ENCODE peak calls at places on chromosome 20, in nine cellular contexts. V, F, J, T, A, Q, P, W and M are unnamed samples.

GRCh38 chr20:10715035-10715434 is 41.2 kb upstream of the JAG1 start:
- DNase-seq in Q (peak), J (peak), F (peak), T (no peak), W (no peak), V (no peak), P (peak), A (peak), M (no peak)

GRCh38 chr20:62824476-62825287 is 7.8 kb downstream of the COL9A3 start:
- DNase-seq in T (no peak), J (no peak), A (no peak), Q (peak), W (no peak), V (no peak), F (peak), P (peak), M (peak)

GRCh38 chr20:24359306-24359705 is 110.1 kb upstream of the SYNDIG1 start:
- DNase-seq in W (no peak), J (no peak), T (no peak), Q (no peak), V (no peak), F (no peak), P (no peak), A (no peak), M (no peak)

GRCh38 chr20:12928755-12929401 is 79.9 kb upstream of the SPTLC3 start:
- DNase-seq in V (no peak), W (no peak), Q (peak), F (peak), J (peak), A (peak), T (no peak), P (peak), M (no peak)

GRCh38 chr20:14568225-14568624 is 230.8 kb upstream of the FLRT3 start:
- DNase-seq in P (peak), T (no peak), V (no peak), W (no peak), J (no peak), Q (no peak), F (peak), A (no peak), M (no peak)

GRCh38 chr20:60057123-60057865 is 99.1 kb downstream of the CDH26 start:
- DNase-seq in F (peak), Q (peak), W (no peak), J (peak), P (peak), T (no peak), A (peak), V (peak), M (peak)

GRCh38 chr20:36030143-36030542 is 61.8 kb downstream of the CNBD2 start:
- DNase-seq in P (peak), T (no peak), W (no peak), F (no peak), J (no peak), A (peak), Q (no peak), V (peak), M (no peak)

GRCh38 chr20:56630086-56630493 is 984 bp downstream of the TFAP2C start:
- DNase-seq in J (peak), F (peak), Q (peak), W (peak), A (peak), V (no peak), P (peak), T (peak), M (peak)

GRCh38 chr20:62804632-62805364 is at the start of gene OGFR:
- DNase-seq in F (peak), T (no peak), J (no peak), W (peak), P (peak), A (no peak), V (peak), Q (peak), M (no peak)

GRCh38 chr20:3189561-3190131 is 14.8 kb downstream of the DDRGK1 start:
- DNase-seq in W (no peak), F (no peak), A (no peak), V (no peak), Q (no peak), J (no peak), P (no peak), T (no peak), M (no peak)

GRCh38 chr20:8218861-8219260 is 86.8 kb downstream of the PLCB1 start:
- DNase-seq in P (no peak), J (no peak), W (no peak), T (no peak), V (no peak), Q (peak), A (peak), F (peak), M (no peak)

GRCh38 chr20:49278036-49278816 is at the start of gene ZNFX1:
- DNase-seq in P (peak), Q (peak), W (peak), F (peak), V (peak), T (peak), A (peak), J (peak), M (peak)

GRCh38 chr20:8722277-8722928 is 346.5 kb upstream of the PLCB4 start:
- DNase-seq in T (no peak), J (peak), F (peak), Q (peak), P (peak), A (peak), V (no peak), W (no peak), M (no peak)

GRCh38 chr20:61299613-61300012 is 47.6 kb downstream of the CDH4 start:
- DNase-seq in T (no peak), Q (no peak), P (no peak), J (no peak), V (no peak), F (no peak), A (peak), W (no peak), M (no peak)

GRCh38 chr20:63121246-63121645 is 94.7 kb downstream of the YTHDF1 start:
- DNase-seq in T (no peak), P (no peak), V (peak), W (peak), F (no peak), Q (no peak), J (no peak), A (no peak), M (no peak)

GRCh38 chr20:40962733-40963504 is 65.7 kb upstream of the TOP1 start:
- DNase-seq in V (peak), P (peak), T (peak), A (peak), W (peak), Q (peak), F (peak), J (peak), M (peak)

GRCh38 chr20:5316188-5317158 is at the start of gene PROKR2:
- DNase-seq in P (no peak), T (no peak), F (no peak), A (no peak), Q (no peak), V (no peak), J (no peak), W (no peak), M (no peak)

GRCh38 chr20:15938847-15939246 is 634.4 kb downstream of the KIF16B start:
- DNase-seq in J (no peak), Q (no peak), V (no peak), A (no peak), P (no peak), W (no peak), T (no peak), F (no peak), M (no peak)

GRCh38 chr20:7497985-7498384 is 442.3 kb downstream of the HAO1 start:
- DNase-seq in P (peak), Q (peak), F (peak), A (peak), J (peak), W (no peak), T (no peak), V (no peak), M (no peak)

GRCh38 chr20:3843490-3843889 is 3.1 kb upstream of the MAVS start:
- DNase-seq in W (no peak), Q (peak), T (no peak), P (peak), A (peak), F (peak), J (peak), V (no peak), M (no peak)

GRCh38 chr20:3612795-3613560 is 50.2 kb downstream of the GFRA4 start:
- DNase-seq in V (no peak), F (no peak), T (no peak), W (no peak), A (peak), Q (no peak), P (peak), J (peak), M (no peak)

GRCh38 chr20:23476015-23476754 is 14.7 kb upstream of the CST8 start:
- DNase-seq in V (no peak), Q (no peak), F (no peak), J (no peak), P (no peak), T (no peak), A (no peak), W (no peak), M (no peak)

GRCh38 chr20:43388267-43389081 is 69.2 kb upstream of the SRSF6 start:
- DNase-seq in A (peak), P (peak), V (peak), F (peak), J (no peak), T (no peak), W (peak), Q (no peak), M (no peak)

GRCh38 chr20:11917663-11918062 is at the start of gene BTBD3:
- DNase-seq in W (no peak), J (no peak), Q (peak), V (peak), F (peak), A (peak), T (no peak), P (peak), M (peak)

GRCh38 chr20:13262701-13263335 is 41.7 kb downstream of the ISM1 start:
- DNase-seq in V (no peak), W (no peak), P (no peak), Q (no peak), F (no peak), J (no peak), T (no peak), A (no peak), M (no peak)

DNA sequence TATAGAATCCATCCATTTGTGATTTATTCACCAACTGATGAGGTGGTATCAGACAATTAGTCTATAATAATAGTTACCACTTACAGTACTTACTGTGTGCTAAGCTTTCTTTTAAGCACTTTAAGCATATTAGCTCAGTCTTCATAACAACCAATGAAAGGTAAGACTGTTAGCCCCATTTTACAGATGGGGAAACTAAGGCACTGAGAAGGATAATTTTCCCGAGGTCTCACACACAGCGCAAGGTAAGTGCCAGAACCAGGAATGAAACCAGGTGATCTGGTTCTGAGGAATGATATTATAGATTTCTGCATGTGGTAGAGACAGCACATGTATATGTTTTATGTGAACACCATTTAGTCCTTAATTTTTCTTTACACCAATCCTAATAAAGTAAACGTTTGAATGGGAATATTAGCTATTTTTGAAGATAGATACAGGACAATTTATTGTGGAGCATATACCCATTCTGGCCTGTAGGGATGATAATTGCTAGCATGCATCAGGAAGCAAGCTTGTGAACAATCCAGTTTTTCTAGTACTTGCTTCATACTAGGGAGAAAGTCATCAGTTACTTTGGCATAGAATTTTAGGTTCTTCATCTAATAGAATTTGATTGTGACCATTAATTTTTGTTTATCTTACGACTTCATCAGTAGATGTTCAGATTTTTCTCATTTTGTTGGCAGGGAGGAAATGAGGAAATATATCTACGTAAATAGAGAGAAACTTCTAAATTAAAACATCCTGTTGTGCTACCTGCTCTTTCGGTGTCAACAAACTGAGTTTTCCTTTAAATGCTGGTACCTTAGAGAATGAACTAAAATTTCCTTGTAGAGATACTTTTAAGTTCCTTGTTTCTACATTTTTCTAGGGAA is 3.0 kb downstream of the YWHAB start:
- DNase-seq in T (no peak), A (no peak), P (peak), W (no peak), Q (no peak), V (no peak), F (no peak), J (peak), M (no peak)
- TF ChIP-seq CTCF in T (no peak), A (peak), P (peak), W (peak), Q (peak), V (peak), F (no peak), J (no peak), M (no peak)

DNA sequence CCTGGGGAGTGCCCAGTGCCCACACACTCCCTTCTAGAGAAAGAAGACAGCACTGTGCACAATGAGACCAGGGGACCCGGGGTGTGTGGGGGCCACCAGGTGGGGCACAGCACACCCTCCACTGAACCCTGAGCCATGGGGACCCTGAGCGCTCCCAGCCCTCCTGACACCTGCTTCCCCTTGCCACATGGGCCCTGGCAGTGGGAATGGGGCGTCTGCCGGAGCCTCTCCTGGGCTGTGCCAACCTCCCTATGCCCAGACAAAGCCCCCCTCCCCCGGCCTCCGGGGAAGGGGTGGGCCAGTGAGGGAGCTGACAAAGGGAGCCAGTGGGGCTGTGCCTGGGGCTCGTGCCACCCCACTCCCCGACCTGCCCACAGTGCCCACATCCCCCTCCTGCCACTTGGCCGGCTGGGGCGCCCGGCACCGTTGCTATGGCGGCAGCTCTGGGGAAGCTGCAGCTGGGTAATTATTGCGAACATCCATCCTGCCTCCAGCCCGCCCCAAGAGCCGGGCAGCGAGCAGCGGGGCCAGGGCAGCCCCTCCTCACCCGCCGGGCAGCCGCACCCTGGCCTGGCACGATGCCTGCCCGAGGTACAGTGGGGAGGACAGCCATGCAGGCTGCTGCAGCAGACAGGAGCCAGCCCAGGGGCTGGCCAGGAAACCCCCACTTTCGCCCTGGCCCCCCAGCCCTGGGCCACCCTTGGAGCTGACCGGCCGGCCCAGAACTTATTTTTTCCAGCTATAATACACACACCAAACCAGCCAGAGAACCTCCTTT is 41.9 kb upstream of the NOL4L start:
- DNase-seq in J (no peak), A (no peak), V (no peak), T (no peak), Q (no peak), F (no peak), W (no peak), P (no peak), M (no peak)
- H3K4me3 ChIP-seq in J (no peak), A (no peak), V (peak), T (no peak), Q (no peak), F (no peak), W (no peak), P (no peak), M (no peak)

DNA sequence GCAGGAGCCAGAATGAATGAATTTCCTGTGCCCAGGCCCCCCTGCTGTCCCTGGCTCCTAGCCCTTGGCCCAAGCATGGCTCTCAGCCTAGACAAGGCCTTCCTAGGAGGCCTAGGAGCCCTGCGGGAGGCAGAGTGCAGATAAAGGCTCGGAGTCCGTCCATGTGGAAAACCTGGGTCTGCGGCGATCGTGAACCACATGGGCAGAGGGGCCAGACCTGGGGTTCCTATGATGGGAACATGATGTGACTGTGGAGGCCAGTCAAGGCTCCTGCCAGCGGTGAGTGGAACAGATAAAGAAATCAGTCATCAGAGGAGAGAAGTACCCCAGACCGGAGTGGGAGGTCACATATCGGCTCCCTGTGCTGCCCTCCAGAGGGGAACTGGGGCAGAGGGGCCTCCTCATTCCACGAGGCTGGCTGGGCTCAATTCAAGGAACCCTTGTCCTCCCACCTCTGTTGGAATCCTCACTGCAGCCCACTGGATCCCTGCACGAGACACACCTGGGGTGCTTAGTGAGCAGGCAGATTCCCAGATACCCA is 5.8 kb upstream of the VSTM2L start:
- DNase-seq in Q (peak), W (no peak), A (no peak), F (no peak), T (no peak), J (no peak), V (peak), P (peak), M (no peak)
- TF ChIP-seq CTCF in Q (peak), W (no peak), A (peak), F (no peak), T (no peak), J (no peak), V (peak), P (peak), M (no peak)

DNA sequence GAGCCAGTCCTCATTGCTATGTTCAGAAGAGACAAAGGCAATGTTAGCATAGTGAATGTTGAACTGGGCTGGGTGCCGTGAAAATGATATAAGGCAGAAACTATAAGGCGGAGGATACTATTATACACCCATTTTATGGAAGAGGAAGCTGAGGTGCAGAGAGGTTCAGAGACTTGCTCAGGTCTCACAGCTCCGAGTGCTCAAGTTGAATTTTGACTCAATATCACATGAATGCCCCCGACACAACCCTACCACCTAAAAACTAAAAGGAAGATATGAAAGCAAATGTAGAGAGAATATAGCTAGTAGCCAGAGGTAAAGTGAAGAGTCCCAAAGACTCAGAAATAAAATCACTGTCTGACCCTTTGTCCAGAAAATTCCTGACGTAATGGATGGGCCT is 56.7 kb downstream of the PPP1R16B start:
- DNase-seq in P (no peak), Q (no peak), W (no peak), A (no peak), V (no peak), T (no peak), J (no peak), F (no peak), M (no peak)
- H3K4me3 ChIP-seq in P (no peak), Q (no peak), W (no peak), A (no peak), V (no peak), T (no peak), J (no peak), F (no peak), M (no peak)

GRCh38 chr20:53493201-53493908 is 100.3 kb downstream of the ZNF217 start:
- DNase-seq in V (no peak), F (no peak), P (no peak), T (no peak), W (no peak), A (no peak), J (no peak), Q (no peak), M (no peak)
- TF ChIP-seq CTCF in V (peak), F (no peak), P (no peak), T (no peak), W (no peak), A (no peak), J (no peak), Q (no peak), M (no peak)

DNA sequence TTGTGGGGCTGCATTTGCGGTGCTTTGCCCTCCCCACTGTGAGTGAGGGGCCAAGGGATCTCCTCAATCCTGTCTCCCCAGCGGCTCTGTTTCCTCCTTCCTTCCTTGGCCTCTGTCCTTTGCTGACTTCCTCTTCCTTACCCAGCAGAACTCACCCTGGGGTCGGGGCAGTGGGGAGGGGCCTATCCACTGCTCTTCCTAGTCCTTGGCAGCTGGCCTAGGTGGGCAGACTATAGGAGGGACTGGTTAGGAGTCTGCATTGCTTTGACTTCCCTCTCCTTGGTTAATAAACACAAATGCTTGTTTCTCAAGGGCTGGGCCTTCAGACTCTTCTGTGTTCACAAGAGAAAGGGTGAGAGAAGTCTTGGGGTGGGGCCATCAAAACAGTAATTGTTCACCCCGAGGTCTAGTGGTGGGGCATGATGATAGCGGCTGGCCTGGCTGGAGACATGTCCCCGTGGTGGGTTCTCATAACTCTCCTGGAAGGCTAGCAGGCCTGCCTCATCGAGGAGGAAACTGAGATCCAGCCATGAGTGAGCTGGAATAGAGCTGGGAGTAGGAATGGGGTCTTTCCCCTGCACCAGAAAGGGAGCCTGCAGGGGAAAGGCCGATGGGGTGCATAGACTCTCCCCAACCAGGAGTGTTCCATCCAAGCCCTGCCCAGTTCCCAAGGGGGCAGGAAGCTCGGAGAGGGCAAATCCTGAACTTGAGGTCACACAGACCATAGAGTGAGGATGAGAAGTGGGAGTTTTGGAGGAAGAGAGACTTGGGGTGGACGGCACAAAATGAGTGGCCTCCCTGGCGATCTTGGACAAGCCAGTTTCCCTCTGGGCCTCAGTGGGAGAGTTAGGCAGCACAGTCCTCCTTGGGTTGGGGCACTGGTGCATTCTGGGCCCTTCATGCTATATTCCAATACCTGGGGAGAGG is 12.7 kb downstream of the FAM110A start:
- DNase-seq in F (no peak), Q (no peak), W (no peak), P (no peak), T (no peak), V (no peak), J (no peak), A (no peak), M (no peak)
- H3K4me3 ChIP-seq in F (no peak), Q (no peak), W (peak), P (no peak), T (peak), V (peak), J (no peak), A (no peak), M (no peak)

GRCh38 chr20:39112196-39112743 is 150.1 kb downstream of the DHX35 start:
- DNase-seq in V (no peak), Q (peak), W (no peak), P (peak), F (peak), T (no peak), J (peak), A (peak), M (no peak)
- TF ChIP-seq CTCF in V (peak), Q (peak), W (peak), P (peak), F (peak), T (no peak), J (peak), A (peak), M (no peak)